ENCODE peak calls at places on chromosomes 11 and 22, in five cellular contexts. P is cardiac muscle cell, M is aorta, O is tibial nerve, S is IMR-90. F is an unnamed sample.

GRCh38 chr11:66070604-66071325 is 693 bp downstream of the PACS1 start:
- DNase-seq in P (peak; percentile 57), M (peak; percentile 91), O (no peak), S (peak; percentile 28), F (no peak)

GRCh38 chr11:15073361-15074205 is at the start of gene CALCB:
- DNase-seq in P (peak; percentile 32), M (peak; percentile 81), O (no peak), S (peak; percentile 10), F (no peak)

GRCh38 chr22:47341464-47341863 is 579.0 kb downstream of the TBC1D22A start:
- DNase-seq in P (no peak), M (no peak), O (no peak), S (no peak), F (no peak)

GRCh38 chr22:17035246-17035645 is 27.2 kb upstream of the GAB4 start:
- DNase-seq in P (no peak), M (no peak), O (no peak), S (no peak), F (no peak)

GRCh38 chr11:111565111-111565720 is 24.7 kb downstream of the LAYN start:
- DNase-seq in P (peak; percentile 84), M (no peak), O (peak; percentile 50), S (peak; percentile 80), F (peak; percentile 27)

GRCh38 chr22:48576333-48577013 is 1251.2 kb downstream of the BRD1 start:
- DNase-seq in P (no peak), M (no peak), O (no peak), S (no peak), F (no peak)

GRCh38 chr22:37164535-37164887 is 14.8 kb upstream of the IL2RB start:
- DNase-seq in P (no peak), M (no peak), O (no peak), S (no peak), F (no peak)

GRCh38 chr22:21449531-21450319 is 17.5 kb upstream of the TMEM191C start:
- DNase-seq in P (no peak), M (peak; percentile 68), O (peak; percentile 9), S (peak; percentile 13), F (no peak)

GRCh38 chr11:44316388-44317240 is 6.7 kb upstream of the ALX4 start:
- DNase-seq in P (no peak), M (no peak), O (no peak), S (no peak), F (no peak)

GRCh38 chr11:47863189-47863892 is 15.2 kb upstream of the NUP160 start:
- DNase-seq in P (peak; percentile 81), M (no peak), O (no peak), S (peak; percentile 92), F (no peak)

GRCh38 chr11:126282361-126282741 is 542 bp upstream of the TIRAP start:
- DNase-seq in P (peak; percentile 63), M (peak; percentile 82), O (no peak), S (peak; percentile 35), F (no peak)

GRCh38 chr11:20022363-20023081 is 137.8 kb downstream of the DBX1 start:
- DNase-seq in P (peak; percentile 79), M (no peak), O (no peak), S (peak; percentile 63), F (no peak)

GRCh38 chr11:69240332-69241074 is 53.5 kb upstream of the MYEOV start:
- DNase-seq in P (peak; percentile 45), M (peak; percentile 41), O (no peak), S (peak; percentile 14), F (no peak)

GRCh38 chr11:69239320-69240040 is 54.5 kb upstream of the MYEOV start:
- DNase-seq in P (no peak), M (peak; percentile 59), O (no peak), S (no peak), F (no peak)

GRCh38 chr11:69241844-69242582 is 51.9 kb upstream of the MYEOV start:
- DNase-seq in P (no peak), M (no peak), O (no peak), S (no peak), F (no peak)

GRCh38 chr11:69242583-69242940 is 51.4 kb upstream of the MYEOV start:
- DNase-seq in P (no peak), M (peak; percentile 34), O (no peak), S (no peak), F (no peak)

GRCh38 chr11:69241075-69241740 is 52.7 kb upstream of the MYEOV start:
- DNase-seq in P (no peak), M (peak; percentile 9), O (no peak), S (no peak), F (no peak)
- H3K4me1 ChIP-seq in P (no peaks in the 10 kb centered on the region), M (no peaks in the 10 kb centered on the region), O (no peaks in the 10 kb centered on the region), S (no peaks in the 10 kb centered on the region), F (no peaks in the 10 kb centered on the region)

GRCh38 chr11:128662960-128663359 is 30.9 kb upstream of the FLI1 start:
- DNase-seq in P (no peak), M (no peak), O (no peak), S (no peak), F (no peak)

GRCh38 chr11:128664286-128664685 is 29.6 kb upstream of the FLI1 start:
- DNase-seq in P (no peak), M (no peak), O (no peak), S (no peak), F (no peak)

GRCh38 chr11:128666397-128666796 is 27.5 kb upstream of the FLI1 start:
- DNase-seq in P (no peak), M (no peak), O (no peak), S (no peak), F (no peak)

GRCh38 chr11:128660957-128661356 is 32.9 kb upstream of the FLI1 start:
- DNase-seq in P (peak; percentile 59), M (no peak), O (no peak), S (no peak), F (no peak)

GRCh38 chr11:128663824-128664223 is 30.0 kb upstream of the FLI1 start:
- DNase-seq in P (no peak), M (no peak), O (no peak), S (no peak), F (no peak)
- H3K9me3 ChIP-seq in P (no peaks in the 10 kb centered on the region), M (no peaks in the 10 kb centered on the region), O (no peaks in the 10 kb centered on the region), S (no peaks in the 10 kb centered on the region), F (no peaks in the 10 kb centered on the region)

DNA sequence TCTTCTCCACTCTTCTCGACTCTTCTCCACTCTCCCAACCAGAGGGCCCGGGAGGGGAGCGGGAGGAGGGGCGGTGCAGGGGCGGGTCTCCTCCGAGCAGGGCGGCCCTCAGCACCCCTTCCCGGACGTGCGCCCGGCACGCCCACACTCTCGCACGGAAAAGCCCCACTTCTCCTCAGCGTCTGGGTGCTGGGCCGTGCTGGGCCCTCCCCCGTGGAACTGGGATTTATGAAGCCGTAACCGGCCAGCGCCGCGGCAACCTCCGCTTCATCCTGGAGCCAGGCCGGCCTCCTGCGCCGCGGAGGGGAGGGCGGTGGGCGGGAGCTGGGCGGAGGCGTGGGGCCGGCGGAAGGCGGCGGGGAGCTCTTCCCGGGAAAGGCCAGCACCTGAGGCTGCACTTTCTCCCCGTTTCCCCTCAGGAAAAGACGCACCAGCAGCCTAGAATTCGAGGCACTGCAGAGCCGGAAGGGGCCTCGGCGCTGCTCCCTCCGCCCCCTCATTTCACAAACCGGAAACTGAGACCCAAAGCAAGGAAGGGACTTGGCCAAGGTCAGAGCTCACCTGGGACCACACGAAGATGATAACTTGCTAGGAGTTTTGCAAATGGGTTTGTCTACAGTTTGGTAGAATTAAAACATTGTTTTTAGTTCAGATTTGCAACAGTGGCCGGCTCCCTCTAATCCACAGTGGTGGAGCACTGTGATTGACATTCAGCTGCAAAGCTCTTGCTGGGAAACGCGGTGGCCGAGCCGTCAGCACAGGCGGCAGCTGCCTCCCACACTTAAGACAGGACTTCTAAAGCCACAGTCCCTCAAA is 31.6 kb upstream of the JAM3 start:
- DNase-seq in P (peak; percentile 83), M (peak; percentile 92), O (peak; percentile 58), S (peak; percentile 59), F (peak; percentile 56)
- H3K27ac ChIP-seq in P (peak overlapping the region; percentile 63), M (peak overlapping the region; percentile 71), O (peak overlapping the region; percentile 87), S (peak overlapping the region; percentile 64), F (peak overlapping the region; percentile 79)

GRCh38 chr11:117152066-117152465 is 8.0 kb downstream of the PAFAH1B2 start:
- DNase-seq in P (no peak), M (no peak), O (no peak), S (no peak), F (no peak)
- H3K4me1 ChIP-seq in P (peaks cover 10% of the 10 kb centered on the region), M (no peaks in the 10 kb centered on the region), O (no peaks in the 10 kb centered on the region), S (no peaks in the 10 kb centered on the region), F (peaks cover 5% of the 10 kb centered on the region)

GRCh38 chr11:133796043-133796795 is 49.1 kb downstream of the SPATA19 start:
- DNase-seq in P (no peak), M (no peak), O (no peak), S (no peak), F (no peak)

GRCh38 chr11:133795088-133795487 is 50.2 kb downstream of the SPATA19 start:
- DNase-seq in P (no peak), M (no peak), O (no peak), S (no peak), F (no peak)

GRCh38 chr11:133794205-133794604 is 51.1 kb downstream of the SPATA19 start:
- DNase-seq in P (no peak), M (no peak), O (no peak), S (no peak), F (no peak)

GRCh38 chr11:133790995-133791394 is 54.3 kb downstream of the SPATA19 start:
- DNase-seq in P (no peak), M (no peak), O (no peak), S (no peak), F (no peak)

GRCh38 chr11:133793271-133793848 is 52.0 kb downstream of the SPATA19 start:
- DNase-seq in P (no peak), M (no peak), O (no peak), S (no peak), F (no peak)
- H3K9me3 ChIP-seq in P (no peaks in the 10 kb centered on the region), M (peaks cover 10% of the 10 kb centered on the region), O (peaks cover 20% of the 10 kb centered on the region), S (peaks cover 40% of the 10 kb centered on the region), F (no peaks in the 10 kb centered on the region)

GRCh38 chr11:13007702-13008435 is 1.2 kb upstream of the RASSF10 start:
- DNase-seq in P (no peak), M (no peak), O (no peak), S (no peak), F (no peak)
- H3K27ac ChIP-seq in P (no peak overlapping the region), M (no peak overlapping the region), O (no peak overlapping the region), S (no peak overlapping the region), F (no peak overlapping the region)

F was measured in effector memory CD4-positive, alpha-beta T cell.